ENCODE peak calls at places on chromosomes 5 and 9, in nine cellular contexts. One of them, this sample, is unnamed.
A peak's percentile ranks its signal among the peaks of the same experiment; 100 is the strongest.

GRCh38 chr9:89702401-89702800 is 97.6 kb downstream of the GADD45G start:
- DNase-seq in psoas muscle: no peak
- DNase-seq in NCI-H748 treated with DMSO at 0.1 percent for 48 hours: no peak
- DNase-seq in KBM-7: no peak
- DNase-seq in neural progenitor cell: no peak
- DNase-seq in left lobe of liver: no peak
- DNase-seq in myocyte: no peak
- DNase-seq in smooth muscle cell of the brain vasculature: no peak
- DNase-seq in skeletal muscle cell: no peak
- DNase-seq in this sample: no peak

GRCh38 chr9:105832311-105832710 is 138.0 kb downstream of the TMEM38B start:
- DNase-seq in psoas muscle: no peak
- DNase-seq in NCI-H748 treated with DMSO at 0.1 percent for 48 hours: no peak
- DNase-seq in KBM-7: no peak
- DNase-seq in neural progenitor cell: no peak
- DNase-seq in left lobe of liver: no peak
- DNase-seq in myocyte: peak; percentile 8
- DNase-seq in smooth muscle cell of the brain vasculature: no peak
- DNase-seq in skeletal muscle cell: no peak
- DNase-seq in this sample: no peak

GRCh38 chr9:96022445-96023031 is 147.0 kb downstream of the ERCC6L2 start:
- DNase-seq in psoas muscle: no peak
- DNase-seq in NCI-H748 treated with DMSO at 0.1 percent for 48 hours: no peak
- DNase-seq in KBM-7: peak; percentile 72
- DNase-seq in neural progenitor cell: peak; percentile 71
- DNase-seq in left lobe of liver: no peak
- DNase-seq in myocyte: no peak
- DNase-seq in smooth muscle cell of the brain vasculature: no peak
- DNase-seq in skeletal muscle cell: no peak
- DNase-seq in this sample: peak; percentile 66

GRCh38 chr9:128887914-128888350 is 6.0 kb downstream of the LRRC8A start:
- DNase-seq in psoas muscle: no peak
- DNase-seq in NCI-H748 treated with DMSO at 0.1 percent for 48 hours: no peak
- DNase-seq in KBM-7: peak; percentile 44
- DNase-seq in neural progenitor cell: peak; percentile 41
- DNase-seq in left lobe of liver: no peak
- DNase-seq in myocyte: no peak
- DNase-seq in smooth muscle cell of the brain vasculature: peak; percentile 69
- DNase-seq in skeletal muscle cell: no peak
- DNase-seq in this sample: no peak

GRCh38 chr5:43804041-43804440 is 201.1 kb downstream of the NNT start:
- DNase-seq in psoas muscle: no peak
- DNase-seq in NCI-H748 treated with DMSO at 0.1 percent for 48 hours: no peak
- DNase-seq in KBM-7: no peak
- DNase-seq in neural progenitor cell: no peak
- DNase-seq in left lobe of liver: no peak
- DNase-seq in myocyte: no peak
- DNase-seq in smooth muscle cell of the brain vasculature: no peak
- DNase-seq in skeletal muscle cell: no peak
- DNase-seq in this sample: no peak

GRCh38 chr5:39309534-39309933 is 54.8 kb downstream of the C9 start:
- DNase-seq in psoas muscle: no peak
- DNase-seq in NCI-H748 treated with DMSO at 0.1 percent for 48 hours: no peak
- DNase-seq in KBM-7: no peak
- DNase-seq in neural progenitor cell: no peak
- DNase-seq in left lobe of liver: no peak
- DNase-seq in myocyte: no peak
- DNase-seq in smooth muscle cell of the brain vasculature: no peak
- DNase-seq in skeletal muscle cell: no peak
- DNase-seq in this sample: no peak

GRCh38 chr5:407801-408268 is 35.1 kb upstream of the EXOC3 start:
- DNase-seq in psoas muscle: no peak
- DNase-seq in NCI-H748 treated with DMSO at 0.1 percent for 48 hours: no peak
- DNase-seq in KBM-7: no peak
- DNase-seq in neural progenitor cell: no peak
- DNase-seq in left lobe of liver: no peak
- DNase-seq in myocyte: peak; percentile 90
- DNase-seq in smooth muscle cell of the brain vasculature: no peak
- DNase-seq in skeletal muscle cell: no peak
- DNase-seq in this sample: no peak

GRCh38 chr5:118354806-118355205 is 633.5 kb downstream of the DTWD2 start:
- DNase-seq in psoas muscle: no peak
- DNase-seq in NCI-H748 treated with DMSO at 0.1 percent for 48 hours: no peak
- DNase-seq in KBM-7: no peak
- DNase-seq in neural progenitor cell: no peak
- DNase-seq in left lobe of liver: no peak
- DNase-seq in myocyte: no peak
- DNase-seq in smooth muscle cell of the brain vasculature: no peak
- DNase-seq in skeletal muscle cell: no peak
- DNase-seq in this sample: no peak

GRCh38 chr9:70658765-70659164 is 244.3 kb upstream of the KLF9 start:
- DNase-seq in psoas muscle: no peak
- DNase-seq in NCI-H748 treated with DMSO at 0.1 percent for 48 hours: no peak
- DNase-seq in KBM-7: no peak
- DNase-seq in neural progenitor cell: no peak
- DNase-seq in left lobe of liver: no peak
- DNase-seq in myocyte: no peak
- DNase-seq in smooth muscle cell of the brain vasculature: no peak
- DNase-seq in skeletal muscle cell: no peak
- DNase-seq in this sample: no peak

GRCh38 chr9:129317179-129318011 is 139.3 kb upstream of the IER5L start:
- DNase-seq in psoas muscle: no peak
- DNase-seq in NCI-H748 treated with DMSO at 0.1 percent for 48 hours: no peak
- DNase-seq in KBM-7: no peak
- DNase-seq in neural progenitor cell: peak; percentile 36
- DNase-seq in left lobe of liver: peak; percentile 63
- DNase-seq in myocyte: peak; percentile 16
- DNase-seq in smooth muscle cell of the brain vasculature: no peak
- DNase-seq in skeletal muscle cell: no peak
- DNase-seq in this sample: peak; percentile 72

GRCh38 chr5:134258896-134259295 is 33.0 kb upstream of the PPP2CA start:
- DNase-seq in psoas muscle: no peak
- DNase-seq in NCI-H748 treated with DMSO at 0.1 percent for 48 hours: no peak
- DNase-seq in KBM-7: no peak
- DNase-seq in neural progenitor cell: no peak
- DNase-seq in left lobe of liver: no peak
- DNase-seq in myocyte: no peak
- DNase-seq in smooth muscle cell of the brain vasculature: no peak
- DNase-seq in skeletal muscle cell: no peak
- DNase-seq in this sample: no peak

GRCh38 chr5:2607622-2608021 is 143.9 kb downstream of the IRX2 start:
- DNase-seq in psoas muscle: no peak
- DNase-seq in NCI-H748 treated with DMSO at 0.1 percent for 48 hours: no peak
- DNase-seq in KBM-7: no peak
- DNase-seq in neural progenitor cell: no peak
- DNase-seq in left lobe of liver: no peak
- DNase-seq in myocyte: no peak
- DNase-seq in smooth muscle cell of the brain vasculature: no peak
- DNase-seq in skeletal muscle cell: no peak
- DNase-seq in this sample: no peak

GRCh38 chr5:55708732-55709131 is 3.4 kb downstream of the SLC38A9 start:
- DNase-seq in psoas muscle: no peak
- DNase-seq in NCI-H748 treated with DMSO at 0.1 percent for 48 hours: no peak
- DNase-seq in KBM-7: no peak
- DNase-seq in neural progenitor cell: no peak
- DNase-seq in left lobe of liver: no peak
- DNase-seq in myocyte: no peak
- DNase-seq in smooth muscle cell of the brain vasculature: no peak
- DNase-seq in skeletal muscle cell: no peak
- DNase-seq in this sample: no peak

GRCh38 chr9:133149130-133150015 is 14.3 kb downstream of the GBGT1 start:
- DNase-seq in psoas muscle: peak; percentile 93
- DNase-seq in NCI-H748 treated with DMSO at 0.1 percent for 48 hours: peak; percentile 73
- DNase-seq in KBM-7: peak; percentile 96
- DNase-seq in neural progenitor cell: peak; percentile 95
- DNase-seq in left lobe of liver: peak; percentile 90
- DNase-seq in myocyte: peak; percentile 88
- DNase-seq in smooth muscle cell of the brain vasculature: no peak
- DNase-seq in skeletal muscle cell: peak; percentile 50
- DNase-seq in this sample: peak; percentile 93

GRCh38 chr5:144460608-144461007 is 289.9 kb downstream of the KCTD16 start:
- DNase-seq in psoas muscle: no peak
- DNase-seq in NCI-H748 treated with DMSO at 0.1 percent for 48 hours: peak; percentile 41
- DNase-seq in KBM-7: no peak
- DNase-seq in neural progenitor cell: no peak
- DNase-seq in left lobe of liver: no peak
- DNase-seq in myocyte: peak; percentile 24
- DNase-seq in smooth muscle cell of the brain vasculature: no peak
- DNase-seq in skeletal muscle cell: no peak
- DNase-seq in this sample: no peak

GRCh38 chr9:113622600-113623400 is 159.3 kb downstream of the RGS3 start:
- DNase-seq in psoas muscle: no peak
- DNase-seq in NCI-H748 treated with DMSO at 0.1 percent for 48 hours: no peak
- DNase-seq in KBM-7: no peak
- DNase-seq in neural progenitor cell: no peak
- DNase-seq in left lobe of liver: peak; percentile 27
- DNase-seq in myocyte: peak; percentile 85
- DNase-seq in smooth muscle cell of the brain vasculature: peak; percentile 70
- DNase-seq in skeletal muscle cell: peak; percentile 65
- DNase-seq in this sample: peak; percentile 69

This sample was measured in BE2C.